ENCODE peak calls at places on chromosomes 7 and 10, in four cellular contexts. One of them, this sample, is unnamed.

GRCh38 chr7:110541962-110542361 is 549.0 kb upstream of the LRRN3 start:
- DNase-seq in K562: no peak
- DNase-seq in Panc1: no peak
- DNase-seq in HCT116: no peak
- DNase-seq in this sample: no peak

GRCh38 chr10:91389636-91390512 is 20.3 kb upstream of the HECTD2 start:
- DNase-seq in HCT116: peak
- DNase-seq in K562: peak
- DNase-seq in Panc1: no peak
- DNase-seq in this sample: peak

GRCh38 chr7:149140784-149141183 is 6.5 kb upstream of the ZNF398 start:
- DNase-seq in Panc1: no peak
- DNase-seq in K562: no peak
- DNase-seq in HCT116: no peak
- DNase-seq in this sample: no peak

GRCh38 chr10:77889277-77889903 is 37.2 kb downstream of the DLG5 start:
- DNase-seq in Panc1: no peak
- DNase-seq in K562: peak
- DNase-seq in HCT116: peak
- DNase-seq in this sample: peak

GRCh38 chr10:97334370-97335175 is at the start of gene FRAT2:
- DNase-seq in K562: peak
- DNase-seq in Panc1: peak
- DNase-seq in HCT116: peak
- DNase-seq in this sample: peak

GRCh38 chr7:64485623-64486022 is 77.2 kb downstream of the ZNF680 start:
- DNase-seq in K562: no peak
- DNase-seq in Panc1: no peak
- DNase-seq in HCT116: no peak
- DNase-seq in this sample: no peak

GRCh38 chr7:123070702-123071286 is 75.3 kb upstream of the TAS2R16 start:
- DNase-seq in Panc1: peak
- DNase-seq in K562: no peak
- DNase-seq in HCT116: peak
- DNase-seq in this sample: no peak

GRCh38 chr10:88366772-88367171 is 216.3 kb downstream of the RNLS start:
- DNase-seq in HCT116: no peak
- DNase-seq in K562: no peak
- DNase-seq in Panc1: no peak
- DNase-seq in this sample: no peak

GRCh38 chr7:84271550-84271949 is 77.0 kb upstream of the SEMA3A start:
- DNase-seq in HCT116: no peak
- DNase-seq in K562: no peak
- DNase-seq in Panc1: no peak
- DNase-seq in this sample: no peak

GRCh38 chr10:118459642-118460193 is 117.6 kb upstream of the FAM204A start:
- DNase-seq in K562: peak
- DNase-seq in HCT116: peak
- DNase-seq in Panc1: peak
- DNase-seq in this sample: peak

GRCh38 chr7:98935811-98936210 is 57.5 kb downstream of the TRRAP start:
- DNase-seq in HCT116: no peak
- DNase-seq in Panc1: no peak
- DNase-seq in K562: no peak
- DNase-seq in this sample: no peak

GRCh38 chr7:1668932-1669485 is 1.1 kb upstream of the ELFN1 start:
- DNase-seq in HCT116: no peak
- DNase-seq in K562: no peak
- DNase-seq in Panc1: no peak
- DNase-seq in this sample: no peak

GRCh38 chr10:34812771-34813170 is 2.3 kb downstream of the PARD3 start:
- DNase-seq in HCT116: no peak
- DNase-seq in K562: no peak
- DNase-seq in Panc1: no peak
- DNase-seq in this sample: no peak
- H3K27ac ChIP-seq in HCT116: no peak
- H3K27ac ChIP-seq in K562: no peak
- H3K27ac ChIP-seq in Panc1: no peak
- H3K27ac ChIP-seq in this sample: no peak

DNA sequence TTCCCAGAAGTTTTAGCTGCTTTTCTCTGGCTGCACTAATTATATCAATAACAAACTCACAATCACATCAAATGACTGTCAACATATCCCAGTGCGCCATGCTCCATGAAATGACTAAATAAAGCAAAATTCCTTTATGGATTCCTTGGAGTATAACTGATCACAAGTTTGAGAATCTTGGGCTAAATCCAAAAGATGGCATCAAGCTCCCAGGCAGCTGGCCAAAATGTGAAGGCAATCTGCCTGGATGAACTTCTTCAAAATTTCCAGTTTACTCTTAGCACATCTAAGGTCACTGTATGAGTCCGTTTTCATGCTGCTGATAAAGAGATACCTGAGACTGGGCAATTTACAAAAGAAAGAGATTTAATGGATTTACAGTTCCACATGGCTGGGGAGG is 210.9 kb downstream of the CCSER2 start:
- DNase-seq in K562: no peak
- DNase-seq in HCT116: no peak
- DNase-seq in Panc1: no peak
- DNase-seq in this sample: no peak
- H3K27ac ChIP-seq in K562: no peak
- H3K27ac ChIP-seq in HCT116: no peak
- H3K27ac ChIP-seq in Panc1: no peak
- H3K27ac ChIP-seq in this sample: no peak

GRCh38 chr10:3512263-3512662 is 272.7 kb downstream of the KLF6 start:
- DNase-seq in HCT116: no peak
- DNase-seq in Panc1: no peak
- DNase-seq in K562: no peak
- DNase-seq in this sample: no peak

GRCh38 chr10:3516191-3516590 is 268.8 kb downstream of the KLF6 start:
- DNase-seq in Panc1: no peak
- DNase-seq in HCT116: no peak
- DNase-seq in K562: no peak
- DNase-seq in this sample: no peak

GRCh38 chr10:3516626-3517255 is 268.3 kb downstream of the KLF6 start:
- DNase-seq in Panc1: no peak
- DNase-seq in K562: no peak
- DNase-seq in HCT116: no peak
- DNase-seq in this sample: no peak

GRCh38 chr10:3511483-3511882 is 273.5 kb downstream of the KLF6 start:
- DNase-seq in K562: no peak
- DNase-seq in Panc1: no peak
- DNase-seq in HCT116: no peak
- DNase-seq in this sample: no peak

GRCh38 chr10:3514691-3515090 is 270.3 kb downstream of the KLF6 start:
- DNase-seq in K562: no peak
- DNase-seq in Panc1: no peak
- DNase-seq in HCT116: no peak
- DNase-seq in this sample: no peak
- H3K27ac ChIP-seq in K562: no peak
- H3K27ac ChIP-seq in Panc1: no peak
- H3K27ac ChIP-seq in HCT116: no peak
- H3K27ac ChIP-seq in this sample: no peak

DNA sequence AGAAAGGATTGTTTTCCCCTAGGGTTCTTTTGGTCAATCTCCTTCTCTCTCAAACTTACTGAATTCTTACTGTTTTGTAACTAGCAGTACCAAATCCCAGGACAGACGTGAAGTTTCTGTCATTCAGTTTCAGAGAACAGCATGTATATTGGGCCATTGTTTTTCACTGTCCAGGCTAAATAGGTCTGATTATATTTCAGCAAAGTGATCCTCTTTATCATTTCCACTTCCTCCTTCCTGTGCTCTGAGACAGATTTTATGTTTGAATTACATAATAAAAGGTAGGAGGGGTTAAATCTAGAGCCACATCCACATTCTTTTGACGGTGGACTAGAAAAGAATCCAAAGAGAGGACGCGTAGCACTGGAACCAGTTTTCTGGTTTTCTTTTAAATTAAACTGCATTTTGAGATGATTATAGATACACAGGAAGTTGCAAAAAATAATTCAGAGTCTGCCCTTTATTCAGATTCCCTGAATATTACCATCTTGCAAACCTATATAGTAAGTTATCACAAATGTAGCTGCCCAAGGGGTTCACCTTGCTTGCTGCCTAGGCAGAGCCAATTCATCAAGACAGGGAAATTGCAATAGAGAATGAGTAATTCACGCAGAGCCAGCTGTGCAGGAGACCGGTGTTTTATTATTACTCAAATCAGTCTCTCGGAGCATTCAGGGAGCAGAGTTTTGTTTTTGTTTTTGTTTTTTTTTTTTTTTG is 40.1 kb downstream of the AKR1E2 start:
- DNase-seq in K562: no peak
- DNase-seq in Panc1: no peak
- DNase-seq in HCT116: no peak
- DNase-seq in this sample: no peak
- H3K27ac ChIP-seq in K562: peak
- H3K27ac ChIP-seq in Panc1: no peak
- H3K27ac ChIP-seq in HCT116: no peak
- H3K27ac ChIP-seq in this sample: no peak

DNA sequence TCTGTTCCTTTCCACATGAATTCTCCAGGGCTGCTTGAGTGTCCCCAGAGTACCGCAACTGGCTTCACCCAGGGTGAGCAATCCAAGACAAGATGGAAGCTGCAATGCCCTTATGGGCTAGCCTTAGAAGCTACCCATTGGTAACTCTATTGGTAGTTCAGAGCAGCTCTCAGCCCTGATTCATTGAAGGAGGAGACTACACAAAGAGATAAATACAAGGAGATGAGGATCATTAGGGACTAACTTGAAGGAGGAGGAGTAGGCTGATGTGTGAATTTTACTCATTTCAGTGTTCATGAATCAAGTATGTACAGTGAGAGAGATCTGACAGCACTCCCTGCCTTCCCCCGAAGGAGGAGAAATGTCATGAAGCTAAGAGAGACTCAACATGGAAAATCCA is 124.0 kb downstream of the REEP3 start:
- DNase-seq in HCT116: no peak
- DNase-seq in Panc1: no peak
- DNase-seq in K562: no peak
- DNase-seq in this sample: no peak
- H3K27ac ChIP-seq in HCT116: no peak
- H3K27ac ChIP-seq in Panc1: no peak
- H3K27ac ChIP-seq in K562: no peak
- H3K27ac ChIP-seq in this sample: peak

DNA sequence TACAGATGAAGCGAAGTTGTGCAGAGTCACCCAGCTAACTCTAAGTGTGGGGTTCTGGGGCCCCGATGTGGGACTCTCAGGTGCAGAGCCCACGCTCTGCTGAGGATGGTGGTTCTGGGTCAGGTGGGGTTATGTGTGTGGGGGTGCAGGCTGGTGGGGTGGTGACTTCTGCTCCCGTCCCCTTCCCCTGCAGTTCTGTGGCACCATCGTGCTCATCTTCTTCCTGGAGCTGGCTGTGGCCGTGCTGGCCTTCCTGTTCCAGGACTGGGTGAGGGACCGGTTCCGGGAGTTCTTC is 28.6 kb upstream of the SH2D4B start:
- DNase-seq in K562: no peak
- DNase-seq in Panc1: no peak
- DNase-seq in HCT116: no peak
- DNase-seq in this sample: no peak
- H3K27ac ChIP-seq in K562: no peak
- H3K27ac ChIP-seq in Panc1: no peak
- H3K27ac ChIP-seq in HCT116: peak
- H3K27ac ChIP-seq in this sample: peak

This sample was measured in substantia nigra.